ENCODE peak calls at places on chromosomes 12 and 14, in five cellular contexts. Q is PC-3, W is GM12864, Z is cardiac muscle cell, B is psoas muscle. U is an unnamed sample.

GRCh38 chr12:49261726-49262125 is 3.2 kb upstream of the TUBA1C start:
- DNase-seq in Q (no peak), W (no peak), Z (no peak), B (no peak), U (no peak)

GRCh38 chr12:24993756-24994155 is 44.9 kb upstream of the BCAT1 start:
- DNase-seq in Q (no peak), W (no peak), Z (no peak), B (no peak), U (no peak)

GRCh38 chr12:3492868-3493224 is 1.8 kb downstream of the PRMT8 start:
- DNase-seq in Q (no peak), W (no peak), Z (peak), B (no peak), U (no peak)

GRCh38 chr14:32941668-32942065 is 3.0 kb downstream of the NPAS3 start:
- DNase-seq in Q (peak), W (no peak), Z (no peak), B (no peak), U (no peak)

GRCh38 chr12:2179953-2180736 is 127.4 kb downstream of the CACNA1C start:
- DNase-seq in Q (peak), W (no peak), Z (no peak), B (peak), U (no peak)

GRCh38 chr12:2292560-2292959 is 239.8 kb downstream of the CACNA1C start:
- DNase-seq in Q (no peak), W (no peak), Z (no peak), B (no peak), U (no peak)

GRCh38 chr14:39015360-39015961 is 87.6 kb downstream of the SEC23A start:
- DNase-seq in Q (peak), W (peak), Z (peak), B (no peak), U (peak)

GRCh38 chr12:119989619-119990381 is 764 bp downstream of the BICDL1 start:
- DNase-seq in Q (peak), W (no peak), Z (peak), B (peak), U (peak)

GRCh38 chr12:5272061-5272820 is 159.7 kb upstream of the NTF3 start:
- DNase-seq in Q (no peak), W (no peak), Z (no peak), B (no peak), U (no peak)

GRCh38 chr14:47195582-47195981 is 479.8 kb downstream of the MDGA2 start:
- DNase-seq in Q (no peak), W (no peak), Z (no peak), B (no peak), U (no peak)
- H3K4me3 ChIP-seq in Q (no peak), W (no peak), Z (no peak), B (no peak), U (no peak)

GRCh38 chr14:34982421-34983147 is at the start of gene SRP54:
- DNase-seq in Q (peak), W (peak), Z (peak), B (peak), U (peak)
- TF ChIP-seq CTCF in Q (peak), W (peak), Z (peak), B (peak), U (peak)

DNA sequence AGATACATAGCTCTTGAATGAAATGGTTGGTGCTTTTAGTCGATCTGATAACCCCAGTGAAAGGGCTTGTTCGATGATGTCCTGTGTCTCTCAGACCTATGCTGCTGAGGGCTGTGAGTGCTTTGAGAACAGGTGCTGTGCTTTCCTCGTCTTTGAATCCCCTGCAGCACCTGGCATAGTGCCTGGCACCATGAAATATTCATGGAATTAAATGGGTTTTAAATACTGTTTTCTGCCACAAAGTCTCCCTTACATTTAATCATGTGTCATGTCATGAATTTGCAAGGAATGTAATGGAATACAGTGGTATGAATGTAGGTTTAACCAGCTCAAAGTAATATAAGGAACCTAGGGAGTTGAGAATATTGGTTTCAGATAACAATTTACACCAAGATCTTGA is 220.5 kb upstream of the PRICKLE1 start:
- DNase-seq in Q (peak), W (no peak), Z (no peak), B (no peak), U (no peak)
- H3K4me3 ChIP-seq in Q (no peak), W (no peak), Z (no peak), B (no peak), U (no peak)

GRCh38 chr12:87661770-87662402 is 367.3 kb downstream of the C12orf50 start:
- DNase-seq in Q (peak), W (no peak), Z (no peak), B (no peak), U (no peak)

GRCh38 chr12:87670448-87670847 is 358.8 kb downstream of the C12orf50 start:
- DNase-seq in Q (no peak), W (no peak), Z (no peak), B (no peak), U (no peak)

GRCh38 chr12:87671757-87672156 is 357.4 kb downstream of the C12orf50 start:
- DNase-seq in Q (no peak), W (no peak), Z (no peak), B (no peak), U (no peak)

DNA sequence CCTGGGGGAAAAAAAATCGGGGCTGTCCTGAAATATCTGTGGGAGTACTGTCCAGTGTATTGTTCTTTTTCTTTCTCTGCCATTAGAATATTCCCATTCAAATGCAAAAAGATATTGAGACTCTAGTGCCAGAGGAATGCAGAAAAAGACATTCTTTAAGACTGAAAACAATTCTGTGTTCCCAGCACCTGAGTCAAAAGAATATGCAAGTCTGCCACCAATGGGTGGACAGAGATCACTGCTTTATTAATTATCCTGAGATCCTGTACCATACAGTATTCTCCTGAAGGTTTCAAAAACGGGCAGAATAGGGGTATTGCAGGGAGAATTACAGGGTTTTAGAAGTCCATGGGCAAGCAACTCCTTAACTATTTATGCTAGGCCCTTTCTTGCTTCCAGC is 361.8 kb downstream of the C12orf50 start:
- DNase-seq in Q (peak), W (no peak), Z (no peak), B (no peak), U (no peak)
- TF ChIP-seq CTCF in Q (peak), W (no peak), Z (peak), B (no peak), U (no peak)

DNA sequence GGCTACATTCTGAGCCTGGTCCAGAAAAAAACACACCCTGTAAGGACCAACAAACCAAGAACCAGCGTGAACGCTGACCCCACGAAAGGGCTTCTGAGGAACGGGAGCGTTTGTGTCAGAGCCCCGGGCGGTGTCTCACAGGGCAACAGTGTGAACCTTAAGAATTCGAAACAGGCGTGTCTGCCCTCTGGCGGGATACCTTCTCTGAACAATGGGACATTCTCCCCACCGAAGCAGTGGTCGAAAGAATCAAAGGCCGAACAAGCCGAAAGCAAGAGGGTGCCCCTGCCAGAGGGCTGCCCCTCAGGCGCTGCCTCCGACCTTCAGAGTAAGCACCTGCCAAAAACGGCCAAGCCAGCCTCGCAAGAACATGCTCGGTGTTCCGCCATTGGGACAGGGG is 7.9 kb downstream of the DACT1 start:
- DNase-seq in Q (no peak), W (no peak), Z (no peak), B (no peak), U (no peak)
- H3K4me3 ChIP-seq in Q (no peak), W (no peak), Z (no peak), B (no peak), U (no peak)

GRCh38 chr12:50283230-50283923 is at the start of gene LIMA1:
- DNase-seq in Q (peak), W (peak), Z (peak), B (peak), U (peak)
- TF ChIP-seq CTCF in Q (no peak), W (peak), Z (no peak), B (no peak), U (no peak)

DNA sequence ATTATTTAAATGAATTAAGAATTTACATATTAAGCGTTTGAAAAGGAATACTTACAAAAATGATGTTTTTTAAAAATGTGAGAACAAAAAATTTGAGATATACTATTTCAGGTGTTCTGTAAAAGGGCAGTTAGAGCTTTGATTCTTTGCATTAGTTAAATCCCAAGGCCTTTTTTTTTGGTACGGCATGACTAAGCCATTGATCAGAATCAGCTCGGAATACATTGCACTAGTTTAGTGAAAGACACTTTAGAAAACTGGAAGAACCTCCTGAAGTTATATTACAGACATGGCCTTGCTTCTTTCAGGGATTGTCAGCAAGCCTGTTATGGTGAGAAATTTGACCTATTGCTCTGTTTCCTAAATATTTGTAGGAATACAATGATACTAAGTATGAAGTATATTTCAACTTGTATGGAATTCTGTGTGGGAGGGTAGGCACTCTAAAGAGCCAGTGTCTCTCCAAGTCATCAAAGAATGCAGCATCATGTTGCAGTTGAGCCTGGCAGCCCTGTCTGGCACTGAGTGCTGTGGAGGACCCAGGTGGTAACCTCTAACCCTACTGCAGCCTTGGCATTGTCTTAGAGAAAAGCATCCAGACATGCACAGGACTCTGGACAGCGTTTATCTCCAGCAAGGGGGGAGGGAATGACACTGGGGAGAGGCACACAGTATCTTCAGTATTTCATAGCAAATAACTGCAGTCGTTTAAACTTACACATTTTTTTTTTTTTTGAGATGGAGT is 1.5 kb downstream of the KLC1 start:
- DNase-seq in Q (peak), W (no peak), Z (no peak), B (no peak), U (no peak)
- H3K4me3 ChIP-seq in Q (peak), W (peak), Z (peak), B (peak), U (peak)

U was measured in GM12865.